ENCODE peak calls at places on chromosomes 3 and 15, in six cellular contexts. B is BJ; N is activated CD8-positive, alpha-beta T cell treated with anti-CD3 and anti-CD28 coated beads for 36 hours; H is HFFc6; D is WTC11; L is MCF 10A. U is an unnamed sample.

GRCh38 chr3:127588675-127589577 is 1.6 kb downstream of the TPRA1 start:
- DNase-seq in L (peak), N (peak), D (no peak), B (peak), H (peak), U (peak)

GRCh38 chr3:185657691-185658503 is 71.8 kb downstream of the SENP2 start:
- DNase-seq in D (no peak), H (no peak), L (no peak), N (no peak), B (no peak), U (no peak)

GRCh38 chr3:149553781-149554451 is 79.4 kb downstream of the TM4SF4 start:
- DNase-seq in H (peak), B (peak), D (no peak), N (no peak), L (no peak), U (no peak)

GRCh38 chr3:69542265-69543079 is 156.6 kb upstream of the FRMD4B start:
- DNase-seq in D (peak), B (no peak), N (no peak), L (peak), H (no peak), U (peak)

GRCh38 chr15:40787344-40787841 is 17.6 kb downstream of the C15orf62 start:
- DNase-seq in D (peak), B (no peak), H (peak), L (peak), N (peak), U (peak)

GRCh38 chr3:33523093-33523667 is 83.0 kb upstream of the UBP1 start:
- DNase-seq in L (no peak), B (no peak), H (no peak), D (no peak), N (no peak), U (no peak)

GRCh38 chr3:64221564-64222257 is 3.6 kb downstream of the PRICKLE2 start:
- DNase-seq in B (no peak), N (no peak), D (no peak), L (no peak), H (no peak), U (no peak)

GRCh38 chr15:35293353-35294130 is 208.4 kb upstream of the NANOGP8 start:
- DNase-seq in H (peak), N (no peak), L (peak), D (no peak), B (peak), U (peak)

GRCh38 chr15:92725171-92725570 is 69.6 kb upstream of the FAM174B start:
- DNase-seq in B (no peak), H (no peak), D (no peak), N (no peak), L (no peak), U (no peak)

GRCh38 chr3:142027713-142028112 is 121.6 kb downstream of the TFDP2 start:
- DNase-seq in D (no peak), L (peak), N (peak), H (peak), B (no peak), U (peak)

GRCh38 chr3:99901200-99901926 is 83.7 kb downstream of the CMSS1 start:
- DNase-seq in L (peak), B (peak), N (no peak), H (peak), D (no peak), U (peak)

GRCh38 chr3:52023860-52024764 is 28.4 kb upstream of the RPL29 start:
- DNase-seq in L (no peak), H (no peak), D (no peak), B (no peak), N (no peak), U (no peak)

GRCh38 chr3:37559461-37559860 is 302.2 kb upstream of the CTDSPL start:
- DNase-seq in N (no peak), L (no peak), H (peak), B (no peak), D (no peak), U (no peak)

GRCh38 chr3:49007771-49008528 is 759 bp downstream of the WDR6 start:
- DNase-seq in H (peak), B (no peak), L (peak), N (peak), D (peak), U (peak)

GRCh38 chr3:48966367-48966766 is 23.7 kb upstream of the P4HTM start:
- DNase-seq in D (no peak), H (no peak), B (no peak), N (no peak), L (no peak), U (no peak)

GRCh38 chr3:57062119-57062631 is 1.7 kb downstream of the SPATA12 start:
- DNase-seq in N (no peak), H (no peak), B (no peak), D (peak), L (no peak), U (no peak)

GRCh38 chr15:52463638-52464037 is 65.0 kb downstream of the MYO5A start:
- DNase-seq in H (peak), N (no peak), B (no peak), L (peak), D (no peak), U (no peak)
- TF ChIP-seq CTCF in H (peak), N (peak), B (no peak), L (no peak), D (no peak), U (peak)

DNA sequence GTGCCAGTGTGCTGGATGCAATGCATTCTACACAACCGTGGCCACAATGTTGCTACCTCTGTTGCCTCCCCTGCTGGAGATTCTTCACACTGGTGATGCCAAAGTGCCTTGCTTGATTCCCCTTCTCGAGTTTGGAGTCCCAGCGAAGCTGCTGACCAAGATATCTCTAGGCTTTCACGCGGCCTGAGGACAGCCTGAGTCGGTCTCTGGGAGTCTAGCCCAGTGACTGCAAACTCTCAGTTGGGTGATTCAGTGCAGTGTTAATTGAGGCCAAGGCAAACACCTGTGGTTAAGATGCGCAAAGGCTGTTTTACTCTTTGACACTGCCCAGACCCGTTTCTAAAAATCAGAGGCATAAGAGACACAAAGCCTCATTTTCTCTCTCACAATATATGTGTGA is 434.4 kb downstream of the NR2F2 start:
- DNase-seq in H (no peak), N (no peak), B (no peak), L (no peak), D (no peak), U (no peak)
- TF ChIP-seq CTCF in H (no peak), N (no peak), B (no peak), L (no peak), D (no peak), U (no peak)

GRCh38 chr3:137116619-137117018 is 158.8 kb downstream of the IL20RB start:
- DNase-seq in D (no peak), B (no peak), L (peak), N (no peak), H (no peak), U (no peak)

DNA sequence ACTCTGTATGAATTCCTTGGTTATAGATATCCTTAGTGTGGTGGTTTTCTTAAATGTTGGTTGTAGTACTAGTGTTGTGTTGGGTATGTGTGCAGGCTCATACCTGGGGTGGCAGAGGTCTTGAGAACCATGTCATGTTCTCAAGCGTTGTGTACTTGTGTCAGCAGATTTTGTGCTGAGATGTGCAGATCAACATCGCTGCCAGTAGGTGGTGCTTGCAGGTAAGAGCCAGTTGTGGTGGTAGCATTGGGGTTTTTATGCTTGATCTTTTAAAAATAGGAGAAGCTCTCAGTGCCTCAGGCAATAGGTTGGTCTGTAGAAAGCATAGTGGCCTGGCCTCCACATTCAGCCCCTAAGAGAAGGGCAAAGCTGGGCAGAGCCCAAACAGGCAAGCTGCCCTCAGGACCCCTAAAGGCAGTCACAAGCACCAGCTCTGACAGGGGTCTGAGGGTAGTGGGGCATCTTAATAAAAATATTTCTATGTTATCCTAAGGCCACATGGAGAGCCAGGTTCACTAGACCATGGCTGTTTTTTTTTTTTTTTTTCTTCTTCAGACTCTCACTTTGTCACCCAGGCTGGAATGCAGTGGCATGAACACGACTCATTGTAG is 164.0 kb downstream of the IL20RB start:
- DNase-seq in N (peak), L (peak), B (no peak), D (peak), H (peak), U (peak)
- TF ChIP-seq CTCF in N (peak), L (peak), B (peak), D (peak), H (peak), U (peak)

GRCh38 chr3:30350011-30350410 is 256.4 kb upstream of the TGFBR2 start:
- DNase-seq in L (no peak), H (no peak), B (no peak), N (no peak), D (no peak), U (no peak)
- TF ChIP-seq CTCF in L (no peak), H (no peak), B (no peak), N (no peak), D (no peak), U (no peak)

U was measured in RWPE1.